ENCODE peak calls at places on chromosome 10, in eight cellular contexts. T, N, K, R, W, O, D and Z are unnamed samples.

GRCh38 chr10:21976739-21977138 is 26.8 kb downstream of the DNAJC1 start:
- DNase-seq in T (no peak), N (no peak), K (no peak), R (no peak), W (no peak), O (no peak), D (no peak), Z (no peak)

GRCh38 chr10:86971146-86971991 is 3.1 kb downstream of the ADIRF start:
- DNase-seq in T (peak), N (peak), K (peak), R (peak), W (peak), O (no peak), D (peak), Z (no peak)

GRCh38 chr10:5665380-5666323 is 743 bp downstream of the ASB13 start:
- DNase-seq in T (peak), N (peak), K (peak), R (no peak), W (no peak), O (no peak), D (peak), Z (no peak)

GRCh38 chr10:1487288-1487687 is 250.0 kb downstream of the ADARB2 start:
- DNase-seq in T (no peak), N (no peak), K (no peak), R (no peak), W (no peak), O (no peak), D (no peak), Z (no peak)

GRCh38 chr10:1022413-1022812 is 3.2 kb downstream of the IDI2 start:
- DNase-seq in T (no peak), N (no peak), K (no peak), R (no peak), W (no peak), O (no peak), D (no peak), Z (no peak)

GRCh38 chr10:103714232-103714891 is 141.0 kb downstream of the SH3PXD2A start:
- DNase-seq in T (no peak), N (no peak), K (no peak), R (no peak), W (no peak), O (no peak), D (peak), Z (no peak)

GRCh38 chr10:121860810-121861209 is 67.0 kb downstream of the ATE1 start:
- DNase-seq in T (no peak), N (no peak), K (no peak), R (no peak), W (no peak), O (peak), D (no peak), Z (no peak)

GRCh38 chr10:70812814-70813213 is 2.9 kb upstream of the SGPL1 start:
- DNase-seq in T (no peak), N (no peak), K (no peak), R (no peak), W (no peak), O (no peak), D (no peak), Z (no peak)

GRCh38 chr10:129968937-129969527 is 5.0 kb upstream of the EBF3 start:
- DNase-seq in T (peak), N (peak), K (peak), R (no peak), W (no peak), O (peak), D (no peak), Z (no peak)

GRCh38 chr10:3010819-3011422 is 56.4 kb upstream of the PFKP start:
- DNase-seq in T (no peak), N (peak), K (no peak), R (no peak), W (no peak), O (no peak), D (no peak), Z (no peak)

GRCh38 chr10:123455861-123456260 is 210.3 kb upstream of the GPR26 start:
- DNase-seq in T (no peak), N (peak), K (no peak), R (no peak), W (no peak), O (no peak), D (no peak), Z (no peak)

GRCh38 chr10:35546824-35547225 is 58.3 kb upstream of the GJD4 start:
- DNase-seq in T (no peak), N (peak), K (no peak), R (no peak), W (no peak), O (no peak), D (no peak), Z (no peak)

GRCh38 chr10:112967200-112967599 is 17.2 kb downstream of the TCF7L2 start:
- DNase-seq in T (no peak), N (peak), K (no peak), R (no peak), W (no peak), O (no peak), D (peak), Z (no peak)

GRCh38 chr10:58512470-58513188 is at the start of gene BICC1:
- DNase-seq in T (peak), N (peak), K (peak), R (no peak), W (no peak), O (peak), D (peak), Z (no peak)

GRCh38 chr10:110840225-110840922 is 31.4 kb upstream of the PDCD4 start:
- DNase-seq in T (no peak), N (no peak), K (peak), R (no peak), W (peak), O (no peak), D (no peak), Z (no peak)

GRCh38 chr10:2108496-2108895 is 371.2 kb upstream of the ADARB2 start:
- DNase-seq in T (no peak), N (no peak), K (no peak), R (no peak), W (no peak), O (no peak), D (no peak), Z (no peak)

GRCh38 chr10:17007381-17007780 is 122.2 kb downstream of the CUBN start:
- DNase-seq in T (no peak), N (no peak), K (no peak), R (no peak), W (no peak), O (no peak), D (no peak), Z (no peak)

GRCh38 chr10:102231357-102232318 is 5.5 kb downstream of the ELOVL3 start:
- DNase-seq in T (peak), N (peak), K (no peak), R (no peak), W (peak), O (no peak), D (no peak), Z (peak)

GRCh38 chr10:132186488-132187413 is at the start of gene DPYSL4:
- DNase-seq in T (peak), N (no peak), K (no peak), R (peak), W (no peak), O (no peak), D (no peak), Z (peak)

GRCh38 chr10:101065479-101066145 is 3.8 kb downstream of the KAZALD1 start:
- DNase-seq in T (peak), N (no peak), K (no peak), R (no peak), W (no peak), O (no peak), D (no peak), Z (no peak)

GRCh38 chr10:127889605-127890195 is 3.0 kb downstream of the CLRN3 start:
- DNase-seq in T (no peak), N (peak), K (no peak), R (no peak), W (no peak), O (no peak), D (peak), Z (no peak)

GRCh38 chr10:78332699-78333098 is 299.0 kb downstream of the RPS24 start:
- DNase-seq in T (no peak), N (no peak), K (no peak), R (no peak), W (no peak), O (no peak), D (no peak), Z (no peak)

GRCh38 chr10:118752401-118752800 is 2.4 kb downstream of the CACUL1 start:
- DNase-seq in T (no peak), N (no peak), K (no peak), R (no peak), W (no peak), O (no peak), D (no peak), Z (no peak)

GRCh38 chr10:29725133-29725720 is 90.5 kb upstream of the SVIL start:
- DNase-seq in T (no peak), N (no peak), K (no peak), R (no peak), W (no peak), O (no peak), D (no peak), Z (no peak)

GRCh38 chr10:105634283-105634682 is 993.2 kb downstream of the SORCS3 start:
- DNase-seq in T (no peak), N (no peak), K (no peak), R (no peak), W (no peak), O (no peak), D (no peak), Z (no peak)

GRCh38 chr10:24237801-24238390 is 29.0 kb downstream of the KIAA1217 start:
- DNase-seq in T (no peak), N (no peak), K (no peak), R (no peak), W (no peak), O (no peak), D (no peak), Z (no peak)

GRCh38 chr10:42630537-42631134 is 7.7 kb downstream of the ZNF33B start:
- DNase-seq in T (no peak), N (peak), K (no peak), R (no peak), W (no peak), O (no peak), D (peak), Z (no peak)

GRCh38 chr10:109726473-109726872 is 196.8 kb downstream of the XPNPEP1 start:
- DNase-seq in T (no peak), N (peak), K (no peak), R (no peak), W (no peak), O (no peak), D (no peak), Z (no peak)

GRCh38 chr10:89301721-89302445 is at the start of gene IFIT2:
- DNase-seq in T (peak), N (peak), K (peak), R (no peak), W (peak), O (peak), D (peak), Z (no peak)

GRCh38 chr10:74991435-74991834 is 120.0 kb upstream of the SAMD8 start:
- DNase-seq in T (peak), N (peak), K (no peak), R (no peak), W (no peak), O (no peak), D (peak), Z (peak)

GRCh38 chr10:97574374-97575100 is 2.0 kb downstream of the ANKRD2 start:
- DNase-seq in T (peak), N (peak), K (no peak), R (no peak), W (peak), O (peak), D (peak), Z (no peak)

GRCh38 chr10:52644678-52645434 is 127.7 kb downstream of the MBL2 start:
- DNase-seq in T (peak), N (peak), K (no peak), R (no peak), W (peak), O (peak), D (peak), Z (peak)

GRCh38 chr10:1142596-1142995 is 86.4 kb downstream of the WDR37 start:
- DNase-seq in T (no peak), N (no peak), K (no peak), R (no peak), W (no peak), O (no peak), D (no peak), Z (no peak)

GRCh38 chr10:119306514-119306951 is 99.2 kb downstream of the GRK5 start:
- DNase-seq in T (no peak), N (peak), K (no peak), R (peak), W (peak), O (no peak), D (no peak), Z (peak)